ENCODE peak calls at places on chromosomes 5 and 9, in five cellular contexts. E is omental fat pad; F is stimulated activated CD8-positive, alpha-beta memory T cell treated with anti-CD3 and anti-CD28 coated beads, Interleukin-2, amount 100 ng/mL, for 48 hours; V is retinal pigment epithelial cell; K is left lobe of liver. M is an unnamed sample.

GRCh38 chr5:180085837-180086236 is 14.3 kb upstream of the RNF130 start:
- DNase-seq in K (no peak), E (no peak), F (no peak), V (no peak), M (no peak)

GRCh38 chr9:38356851-38357250 is 35.7 kb upstream of the ALDH1B1 start:
- DNase-seq in F (no peak), K (no peak), V (no peak), E (no peak), M (no peak)

GRCh38 chr9:121748080-121748479 is 96.6 kb downstream of the DAB2IP start:
- DNase-seq in E (no peak), V (no peak), K (no peak), F (no peak), M (no peak)

GRCh38 chr9:113879318-113879717 is 3.2 kb downstream of the ZNF618 start:
- DNase-seq in E (no peak), F (no peak), K (no peak), V (no peak), M (no peak)

GRCh38 chr5:74389531-74390305 is 250.8 kb downstream of the ENC1 start:
- DNase-seq in F (no peak), K (no peak), V (no peak), E (no peak), M (peak)

GRCh38 chr9:83041771-83042170 is 21.2 kb downstream of the RASEF start:
- DNase-seq in F (no peak), E (no peak), K (no peak), V (no peak), M (no peak)

GRCh38 chr9:126378761-126379160 is 52.1 kb downstream of the MVB12B start:
- DNase-seq in V (no peak), K (no peak), E (no peak), F (no peak), M (no peak)

GRCh38 chr9:18437315-18438200 is 36.4 kb upstream of the ADAMTSL1 start:
- DNase-seq in E (no peak), K (peak), F (no peak), V (peak), M (no peak)

GRCh38 chr5:34718516-34718915 is 62.4 kb downstream of the RAI14 start:
- DNase-seq in E (no peak), K (no peak), F (no peak), V (no peak), M (no peak)

GRCh38 chr5:93790401-93790800 is 49.0 kb upstream of the POU5F2 start:
- DNase-seq in E (no peak), K (no peak), V (no peak), F (no peak), M (no peak)

GRCh38 chr9:131361202-131361833 is 32.6 kb upstream of the PRRC2B start:
- DNase-seq in E (no peak), V (peak), K (no peak), F (no peak), M (no peak)

GRCh38 chr5:57302164-57302563 is 128.3 kb downstream of the GPBP1 start:
- DNase-seq in E (no peak), V (peak), K (peak), F (peak), M (no peak)